ENCODE peak calls at places on chromosomes 5 and 9, in eight cellular contexts. Z is A673; W is H9; N is breast epithelium; A is GM23248; C is CD4-positive, CD25-positive, alpha-beta regulatory T cell; H is dorsolateral prefrontal cortex; V is cardiac muscle cell. P is an unnamed sample.

GRCh38 chr9:136171801-136172411 is 33.0 kb downstream of the LHX3 start:
- DNase-seq in Z (no peak), W (no peak), N (no peak), A (no peak), C (no peak), H (no peak), V (no peak), P (no peak)

GRCh38 chr5:102531506-102531905 is 32.7 kb upstream of the SLCO6A1 start:
- DNase-seq in Z (no peak), W (no peak), N (no peak), A (no peak), C (no peak), H (no peak), V (peak; percentile 59), P (no peak)

GRCh38 chr9:114691046-114691955 is 9.3 kb upstream of the TEX48 start:
- DNase-seq in Z (peak; percentile 32), W (no peak), N (no peak), A (peak; percentile 95), C (peak; percentile 7), H (no peak), V (peak; percentile 70), P (no peak)

GRCh38 chr5:673837-674629 is 19.1 kb downstream of the TPPP start:
- DNase-seq in Z (no peak), W (peak; percentile 28), N (peak; percentile 57), A (peak; percentile 30), C (no peak), H (peak; percentile 53), V (no peak), P (no peak)

GRCh38 chr9:121778252-121779225 is 127.1 kb downstream of the DAB2IP start:
- DNase-seq in Z (no peak), W (no peak), N (no peak), A (no peak), C (no peak), H (no peak), V (no peak), P (no peak)

GRCh38 chr9:93164085-93164484 is 19.9 kb upstream of the WNK2 start:
- DNase-seq in Z (no peak), W (peak; percentile 54), N (no peak), A (no peak), C (no peak), H (no peak), V (no peak), P (no peak)

GRCh38 chr5:126359884-126360283 is 63.3 kb upstream of the GRAMD2B start:
- DNase-seq in Z (no peak), W (no peak), N (no peak), A (no peak), C (no peak), H (no peak), V (peak; percentile 62), P (no peak)

GRCh38 chr9:87662808-87663528 is 63.0 kb upstream of the CTSL start:
- DNase-seq in Z (peak; percentile 81), W (peak; percentile 93), N (peak; percentile 80), A (peak; percentile 80), C (no peak), H (peak; percentile 81), V (peak; percentile 85), P (peak; percentile 87)

GRCh38 chr5:138180183-138180782 is 1.4 kb downstream of the KIF20A start:
- DNase-seq in Z (peak; percentile 89), W (no peak), N (no peak), A (peak; percentile 71), C (no peak), H (no peak), V (peak; percentile 71), P (peak; percentile 22)

GRCh38 chr5:43007246-43007910 is 32.7 kb downstream of the ANXA2R start:
- DNase-seq in Z (peak; percentile 95), W (peak; percentile 87), N (no peak), A (peak; percentile 92), C (peak; percentile 53), H (peak; percentile 75), V (peak; percentile 96), P (peak; percentile 38)

GRCh38 chr5:912356-913091 is 19.8 kb downstream of the TRIP13 start:
- DNase-seq in Z (peak; percentile 68), W (no peak), N (peak; percentile 74), A (peak; percentile 45), C (peak; percentile 76), H (peak; percentile 67), V (peak; percentile 91), P (no peak)

GRCh38 chr9:136170291-136170901 is 34.5 kb downstream of the LHX3 start:
- DNase-seq in Z (peak; percentile 55), W (peak; percentile 70), N (no peak), A (peak; percentile 49), C (peak; percentile 27), H (peak; percentile 62), V (peak; percentile 22), P (peak; percentile 73)

GRCh38 chr5:72194846-72195245 is 87.6 kb downstream of the MAP1B start:
- DNase-seq in Z (no peak), W (no peak), N (no peak), A (no peak), C (no peak), H (no peak), V (no peak), P (no peak)

GRCh38 chr9:14315754-14316573 is 2.0 kb upstream of the NFIB start:
- DNase-seq in Z (no peak), W (peak; percentile 58), N (no peak), A (peak; percentile 44), C (no peak), H (no peak), V (peak; percentile 84), P (peak; percentile 16)

GRCh38 chr5:149878371-149878770 is 66.2 kb downstream of the PDE6A start:
- DNase-seq in Z (no peak), W (no peak), N (no peak), A (no peak), C (no peak), H (no peak), V (peak; percentile 53), P (no peak)
- H3K27ac ChIP-seq in Z (no peak overlapping the region), W (no peak overlapping the region), N (no peak overlapping the region), A (no peak overlapping the region), C (no peak overlapping the region), H (no peak overlapping the region), V (no peak overlapping the region), P (no peak overlapping the region)

GRCh38 chr9:109742759-109743388 is 37.1 kb upstream of the PALM2AKAP2 start:
- DNase-seq in Z (no peak), W (no peak), N (no peak), A (peak; percentile 63), C (no peak), H (no peak), V (peak; percentile 74), P (no peak)

GRCh38 chr9:109739760-109740159 is 40.2 kb upstream of the PALM2AKAP2 start:
- DNase-seq in Z (no peak), W (no peak), N (no peak), A (no peak), C (no peak), H (no peak), V (no peak), P (no peak)

GRCh38 chr9:109751253-109751652 is 28.7 kb upstream of the PALM2AKAP2 start:
- DNase-seq in Z (no peak), W (no peak), N (no peak), A (peak; percentile 22), C (no peak), H (no peak), V (no peak), P (no peak)

GRCh38 chr9:109745335-109746283 is 34.4 kb upstream of the PALM2AKAP2 start:
- DNase-seq in Z (peak; percentile 44), W (no peak), N (no peak), A (peak; percentile 85), C (no peak), H (no peak), V (peak; percentile 87), P (no peak)
- H3K27ac ChIP-seq in Z (no peak overlapping the region), W (no peak overlapping the region), N (peak overlapping the region; percentile 44), A (no peak overlapping the region), C (no peak overlapping the region), H (no peak overlapping the region), V (peak overlapping the region; percentile 100), P (no peak overlapping the region)

GRCh38 chr5:112737088-112737471 is 605 bp upstream of the APC start:
- DNase-seq in Z (no peak), W (no peak), N (no peak), A (no peak), C (no peak), H (no peak), V (peak; percentile 12), P (no peak)

GRCh38 chr5:112735702-112736101 is 2.0 kb upstream of the APC start:
- DNase-seq in Z (no peak), W (no peak), N (no peak), A (peak; percentile 82), C (no peak), H (no peak), V (peak; percentile 10), P (no peak)

GRCh38 chr5:112738180-112738560 is 485 bp downstream of the APC start:
- DNase-seq in Z (peak; percentile 6), W (no peak), N (no peak), A (peak; percentile 57), C (no peak), H (no peak), V (peak; percentile 6), P (no peak)

GRCh38 chr5:112734597-112734996 is 3.1 kb upstream of the APC start:
- DNase-seq in Z (no peak), W (no peak), N (no peak), A (no peak), C (no peak), H (no peak), V (no peak), P (no peak)

GRCh38 chr5:112737472-112738179 is at the start of gene APC:
- DNase-seq in Z (peak; percentile 95), W (peak; percentile 96), N (peak; percentile 85), A (peak; percentile 98), C (peak; percentile 72), H (peak; percentile 99), V (peak; percentile 92), P (peak; percentile 93)
- H3K27ac ChIP-seq in Z (peak within 1 kb of the TSS; percentile 10), W (no peak within 1 kb of the TSS), N (peak within 1 kb of the TSS; percentile 78), A (peak within 1 kb of the TSS; percentile 75), C (no peak within 1 kb of the TSS), H (peak within 1 kb of the TSS; percentile 88), V (no peak within 1 kb of the TSS), P (peak within 1 kb of the TSS; percentile 64)

GRCh38 chr9:133276001-133276884 is 1.2 kb upstream of the ABO start:
- DNase-seq in Z (no peak), W (no peak), N (no peak), A (no peak), C (no peak), H (no peak), V (no peak), P (no peak)
- H3K27ac ChIP-seq in Z (no peak overlapping the region), W (no peak overlapping the region), N (peak overlapping the region; percentile 80), A (no peak overlapping the region), C (no peak overlapping the region), H (no peak overlapping the region), V (no peak overlapping the region), P (no peak overlapping the region)

GRCh38 chr9:1591310-1591709 is 423.8 kb upstream of the SMARCA2 start:
- DNase-seq in Z (no peak), W (no peak), N (no peak), A (no peak), C (no peak), H (no peak), V (no peak), P (no peak)
- H3K27ac ChIP-seq in Z (no peak overlapping the region), W (no peak overlapping the region), N (no peak overlapping the region), A (no peak overlapping the region), C (no peak overlapping the region), H (no peak overlapping the region), V (no peak overlapping the region), P (no peak overlapping the region)

P was measured in WERI-Rb-1.